ENCODE peak calls at places on chromosomes 6 and 20, in nine cellular contexts. W, N, J, D, T, P, U, Y and O are unnamed samples.

GRCh38 chr6:27019651-27020552 is 227.6 kb upstream of the PRSS16 start:
- DNase-seq in U (peak; percentile 93), Y (peak; percentile 75), T (peak; percentile 69), W (peak; percentile 20), N (peak; percentile 76), J (peak; percentile 73), P (peak; percentile 79), D (peak; percentile 89), O (peak; percentile 91)

GRCh38 chr20:36341331-36342020 is 35.3 kb downstream of the DLGAP4 start:
- DNase-seq in N (no peak), T (no peak), U (no peak), P (no peak), D (peak; percentile 26), W (no peak), Y (no peak), J (no peak), O (no peak)

GRCh38 chr6:150881911-150882481 is 16.5 kb downstream of the MTHFD1L start:
- DNase-seq in Y (peak; percentile 40), T (peak; percentile 18), D (no peak), J (no peak), W (no peak), P (peak; percentile 57), U (peak; percentile 94), N (no peak), O (no peak)

GRCh38 chr6:117399924-117400323 is 25.8 kb downstream of the ROS1 start:
- DNase-seq in P (no peak), Y (no peak), N (no peak), D (no peak), W (no peak), J (no peak), U (no peak), T (peak; percentile 22), O (no peak)

GRCh38 chr6:7697820-7698623 is 27.9 kb upstream of the BMP6 start:
- DNase-seq in P (peak; percentile 33), W (no peak), N (peak; percentile 32), Y (no peak), T (peak; percentile 37), J (peak; percentile 11), D (no peak), U (peak; percentile 99), O (no peak)

GRCh38 chr20:58619847-58620431 is 31.1 kb upstream of the STX16 start:
- DNase-seq in J (no peak), U (no peak), T (no peak), W (no peak), P (no peak), D (peak; percentile 28), Y (no peak), N (no peak), O (no peak)

GRCh38 chr20:58109918-58110635 is 118.4 kb downstream of the ANKRD60 start:
- DNase-seq in W (no peak), Y (no peak), D (no peak), J (no peak), U (no peak), N (no peak), P (no peak), T (no peak), O (no peak)

GRCh38 chr20:3406481-3407425 is 716 bp downstream of the DNAAF9 start:
- DNase-seq in Y (peak; percentile 12), U (peak; percentile 83), P (peak; percentile 45), J (no peak), W (peak; percentile 24), T (peak; percentile 64), D (no peak), N (peak; percentile 34), O (no peak)

GRCh38 chr6:158642097-158642601 is 2.4 kb downstream of the DYNLT1 start:
- DNase-seq in U (peak; percentile 97), T (no peak), D (no peak), W (no peak), Y (no peak), J (no peak), P (no peak), N (peak; percentile 22), O (no peak)

GRCh38 chr20:51399138-51399890 is 143.2 kb downstream of the NFATC2 start:
- DNase-seq in Y (no peak), P (no peak), N (no peak), U (no peak), J (no peak), T (no peak), D (no peak), W (no peak), O (no peak)

GRCh38 chr20:49700411-49701185 is 13.1 kb downstream of the B4GALT5 start:
- DNase-seq in W (no peak), J (no peak), Y (no peak), U (peak; percentile 80), T (no peak), P (no peak), N (no peak), D (no peak), O (no peak)

GRCh38 chr20:54535045-54535444 is 59.7 kb downstream of the DOK5 start:
- DNase-seq in W (no peak), T (no peak), N (no peak), J (no peak), D (no peak), U (peak; percentile 4), Y (no peak), P (no peak), O (no peak)

GRCh38 chr6:28977351-28978136 is 27.6 kb downstream of the ZNF311 start:
- DNase-seq in U (peak; percentile 86), P (no peak), N (no peak), Y (no peak), D (peak; percentile 74), J (peak; percentile 59), T (no peak), W (no peak), O (peak; percentile 91)

GRCh38 chr6:138162947-138163569 is 1.3 kb downstream of the ARFGEF3 start:
- DNase-seq in U (no peak), N (no peak), W (no peak), Y (no peak), T (no peak), D (no peak), J (no peak), P (no peak), O (no peak)

GRCh38 chr20:9040874-9041524 is 27.9 kb upstream of the PLCB4 start:
- DNase-seq in D (no peak), P (no peak), J (no peak), Y (no peak), N (no peak), U (peak; percentile 78), W (no peak), T (no peak), O (no peak)

GRCh38 chr6:42889815-42890214 is 10.4 kb downstream of the RPL7L1 start:
- DNase-seq in U (peak; percentile 12), D (no peak), P (no peak), J (no peak), N (no peak), Y (no peak), W (no peak), T (no peak), O (no peak)

GRCh38 chr6:53929340-53930120 is 134.7 kb downstream of the LRRC1 start:
- DNase-seq in P (no peak), Y (no peak), W (no peak), N (no peak), U (no peak), J (no peak), T (no peak), D (no peak), O (no peak)

GRCh38 chr6:1812487-1812886 is 202.8 kb downstream of the FOXC1 start:
- DNase-seq in D (no peak), U (no peak), W (no peak), J (no peak), Y (no peak), T (no peak), P (no peak), N (no peak), O (no peak)

GRCh38 chr6:142530566-142530965 is 228.8 kb downstream of the ADGRG6 start:
- DNase-seq in D (no peak), U (peak; percentile 39), Y (no peak), T (no peak), W (no peak), J (no peak), N (no peak), P (no peak), O (no peak)

GRCh38 chr6:106360989-106361430 is 493 bp downstream of the CRYBG1 start:
- DNase-seq in J (peak; percentile 27), W (peak; percentile 20), Y (peak; percentile 28), D (peak; percentile 61), P (no peak), T (no peak), N (no peak), U (no peak), O (peak; percentile 68)

DNA sequence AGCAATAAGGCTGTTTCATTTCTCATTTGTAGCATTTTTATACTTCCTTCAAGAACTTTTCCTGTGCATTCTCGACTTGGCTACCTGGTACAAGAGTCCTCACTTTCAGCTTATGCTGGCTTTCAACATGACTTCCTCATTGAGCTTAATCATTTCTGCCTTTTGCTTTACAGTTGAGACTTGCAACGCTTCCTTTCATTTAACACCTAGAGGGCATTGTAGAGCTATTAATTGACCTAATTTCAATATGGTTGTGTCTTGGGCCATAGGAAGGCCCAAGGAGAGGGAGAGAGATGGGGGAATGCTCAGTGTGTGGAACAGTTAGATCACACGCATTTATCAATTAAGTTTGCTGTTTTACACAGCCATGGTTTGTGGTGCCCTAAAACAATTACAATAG is 37.2 kb downstream of the SLC22A2 start:
- DNase-seq in Y (no peak), D (no peak), J (no peak), W (no peak), P (no peak), T (no peak), U (peak; percentile 9), N (no peak), O (no peak)
- TF ChIP-seq CTCF in Y (no peak), D (no peak), J (peak; percentile 25), W (no peak), P (no peak), T (peak; percentile 19), U (no peak), N (no peak), O (peak; percentile 32)

GRCh38 chr20:45456632-45457031 is 12.9 kb upstream of the WFDC2 start:
- DNase-seq in Y (peak; percentile 60), W (no peak), P (no peak), U (peak; percentile 13), J (no peak), N (peak; percentile 70), T (no peak), D (no peak), O (no peak)
- TF ChIP-seq CTCF in Y (peak; percentile 23), W (no peak), P (no peak), U (no peak), J (peak; percentile 50), N (no peak), T (peak; percentile 22), D (peak; percentile 30), O (peak; percentile 60)

GRCh38 chr6:148529010-148529409 is 186.4 kb downstream of the SASH1 start:
- DNase-seq in D (no peak), U (no peak), Y (no peak), W (no peak), T (no peak), P (no peak), N (no peak), J (no peak), O (no peak)
- TF ChIP-seq CTCF in D (no peak), U (no peak), Y (no peak), W (no peak), T (no peak), P (no peak), N (no peak), J (no peak), O (no peak)

GRCh38 chr6:35687658-35688604 is 784 bp downstream of the FKBP5 start:
- DNase-seq in D (peak; percentile 81), T (peak; percentile 22), U (peak; percentile 40), W (peak; percentile 63), P (peak; percentile 66), Y (peak; percentile 40), N (peak; percentile 69), J (peak; percentile 72), O (no peak)
- TF ChIP-seq CTCF in D (no peak), T (no peak), U (no peak), W (no peak), P (no peak), Y (no peak), N (no peak), J (no peak), O (no peak)